ENCODE peak calls at places on chromosomes 5 and 9, in four cellular contexts. One of them, this sample, is unnamed.

GRCh38 chr9:112494153-112494552 is 7.5 kb downstream of the KIAA1958 start:
- DNase-seq in fibroblast of lung: no peak
- DNase-seq in SJSA1: no peak
- DNase-seq in left lung: no peak
- DNase-seq in this sample: no peak

GRCh38 chr9:79129865-79130480 is 441.8 kb upstream of the TLE4 start:
- DNase-seq in SJSA1: peak; percentile 57
- DNase-seq in fibroblast of lung: peak; percentile 46
- DNase-seq in left lung: no peak
- DNase-seq in this sample: no peak

GRCh38 chr5:134037160-134037559 is 32.4 kb upstream of the VDAC1 start:
- DNase-seq in fibroblast of lung: no peak
- DNase-seq in SJSA1: no peak
- DNase-seq in left lung: no peak
- DNase-seq in this sample: no peak

GRCh38 chr9:14466828-14467227 is 152.9 kb upstream of the NFIB start:
- DNase-seq in left lung: no peak
- DNase-seq in fibroblast of lung: no peak
- DNase-seq in SJSA1: no peak
- DNase-seq in this sample: no peak

GRCh38 chr5:1540166-1540565 is 16.4 kb upstream of the LPCAT1 start:
- DNase-seq in left lung: no peak
- DNase-seq in SJSA1: no peak
- DNase-seq in fibroblast of lung: no peak
- DNase-seq in this sample: no peak

GRCh38 chr5:137566118-137566541 is 67.0 kb upstream of the SPOCK1 start:
- DNase-seq in left lung: no peak
- DNase-seq in fibroblast of lung: peak; percentile 80
- DNase-seq in SJSA1: no peak
- DNase-seq in this sample: no peak

GRCh38 chr9:10855847-10856246 is 243.0 kb upstream of the PTPRD start:
- DNase-seq in SJSA1: no peak
- DNase-seq in left lung: no peak
- DNase-seq in fibroblast of lung: no peak
- DNase-seq in this sample: no peak

GRCh38 chr5:31554552-31554951 is 22.5 kb downstream of the C5orf22 start:
- DNase-seq in SJSA1: no peak
- DNase-seq in left lung: no peak
- DNase-seq in fibroblast of lung: peak; percentile 27
- DNase-seq in this sample: no peak

GRCh38 chr9:118522093-118523028 is 818.2 kb downstream of the TLR4 start:
- DNase-seq in left lung: peak; percentile 32
- DNase-seq in fibroblast of lung: peak; percentile 55
- DNase-seq in SJSA1: no peak
- DNase-seq in this sample: no peak

GRCh38 chr9:95383198-95383673 is 65.7 kb upstream of the FANCC start:
- DNase-seq in left lung: no peak
- DNase-seq in fibroblast of lung: peak; percentile 88
- DNase-seq in SJSA1: peak; percentile 95
- DNase-seq in this sample: no peak

GRCh38 chr5:92800360-92800759 is 780.7 kb downstream of the NR2F1-AS1 start:
- DNase-seq in left lung: no peak
- DNase-seq in SJSA1: no peak
- DNase-seq in fibroblast of lung: peak; percentile 53
- DNase-seq in this sample: no peak

GRCh38 chr5:150763023-150763793 is 4.4 kb upstream of the DCTN4 start:
- DNase-seq in SJSA1: no peak
- DNase-seq in left lung: no peak
- DNase-seq in fibroblast of lung: peak; percentile 86
- DNase-seq in this sample: no peak

GRCh38 chr9:40926404-40927259 is 201.8 kb downstream of the FOXD4L6 start:
- DNase-seq in fibroblast of lung: no peak
- DNase-seq in SJSA1: no peak
- DNase-seq in left lung: no peak
- DNase-seq in this sample: no peak
- H3K9me3 ChIP-seq in fibroblast of lung: no peaks in the 10 kb centered on the region
- H3K9me3 ChIP-seq in SJSA1: peaks cover 13% of the 10 kb centered on the region
- H3K9me3 ChIP-seq in left lung: no peaks in the 10 kb centered on the region
- H3K9me3 ChIP-seq in this sample: peaks cover 56% of the 10 kb centered on the region

DNA sequence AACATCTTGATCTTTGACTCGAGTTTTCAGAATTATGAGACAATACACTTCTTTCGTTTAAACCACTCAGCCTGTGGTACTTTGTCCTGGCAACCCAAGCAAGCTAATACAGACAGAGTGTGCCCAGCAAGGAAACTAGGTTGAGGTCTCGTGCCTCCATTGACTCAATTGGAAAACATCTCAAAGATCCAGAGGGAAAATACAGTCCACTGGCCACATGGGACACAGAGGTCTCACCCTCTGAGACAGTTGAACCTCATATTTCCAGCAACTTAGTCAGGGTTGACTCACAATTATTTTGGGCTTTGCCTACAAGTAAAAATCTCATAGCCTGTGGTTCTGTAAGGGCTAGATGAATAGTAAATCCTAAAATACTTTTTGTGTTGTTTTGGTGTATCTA is 631.5 kb downstream of the MTRR start:
- DNase-seq in SJSA1: no peak
- DNase-seq in fibroblast of lung: no peak
- DNase-seq in left lung: no peak
- DNase-seq in this sample: no peak
- H3K9me3 ChIP-seq in SJSA1: no peaks in the 10 kb centered on the region
- H3K9me3 ChIP-seq in fibroblast of lung: no peaks in the 10 kb centered on the region
- H3K9me3 ChIP-seq in left lung: no peaks in the 10 kb centered on the region
- H3K9me3 ChIP-seq in this sample: no peaks in the 10 kb centered on the region

GRCh38 chr5:17910318-17910717 is 276.1 kb downstream of the TAF11L14 start:
- DNase-seq in left lung: no peak
- DNase-seq in fibroblast of lung: peak; percentile 8
- DNase-seq in SJSA1: peak; percentile 6
- DNase-seq in this sample: no peak
- H3K9me3 ChIP-seq in left lung: no peaks in the 10 kb centered on the region
- H3K9me3 ChIP-seq in fibroblast of lung: no peaks in the 10 kb centered on the region
- H3K9me3 ChIP-seq in SJSA1: no peaks in the 10 kb centered on the region
- H3K9me3 ChIP-seq in this sample: no peaks in the 10 kb centered on the region

GRCh38 chr9:116671605-116672004 is 15.5 kb upstream of the TRIM32 start:
- DNase-seq in left lung: no peak
- DNase-seq in fibroblast of lung: no peak
- DNase-seq in SJSA1: no peak
- DNase-seq in this sample: no peak

GRCh38 chr9:116669296-116669695 is 17.8 kb upstream of the TRIM32 start:
- DNase-seq in fibroblast of lung: peak; percentile 25
- DNase-seq in left lung: no peak
- DNase-seq in SJSA1: peak; percentile 7
- DNase-seq in this sample: no peak

GRCh38 chr9:116673375-116673774 is 13.7 kb upstream of the TRIM32 start:
- DNase-seq in left lung: no peak
- DNase-seq in fibroblast of lung: peak; percentile 20
- DNase-seq in SJSA1: no peak
- DNase-seq in this sample: no peak

DNA sequence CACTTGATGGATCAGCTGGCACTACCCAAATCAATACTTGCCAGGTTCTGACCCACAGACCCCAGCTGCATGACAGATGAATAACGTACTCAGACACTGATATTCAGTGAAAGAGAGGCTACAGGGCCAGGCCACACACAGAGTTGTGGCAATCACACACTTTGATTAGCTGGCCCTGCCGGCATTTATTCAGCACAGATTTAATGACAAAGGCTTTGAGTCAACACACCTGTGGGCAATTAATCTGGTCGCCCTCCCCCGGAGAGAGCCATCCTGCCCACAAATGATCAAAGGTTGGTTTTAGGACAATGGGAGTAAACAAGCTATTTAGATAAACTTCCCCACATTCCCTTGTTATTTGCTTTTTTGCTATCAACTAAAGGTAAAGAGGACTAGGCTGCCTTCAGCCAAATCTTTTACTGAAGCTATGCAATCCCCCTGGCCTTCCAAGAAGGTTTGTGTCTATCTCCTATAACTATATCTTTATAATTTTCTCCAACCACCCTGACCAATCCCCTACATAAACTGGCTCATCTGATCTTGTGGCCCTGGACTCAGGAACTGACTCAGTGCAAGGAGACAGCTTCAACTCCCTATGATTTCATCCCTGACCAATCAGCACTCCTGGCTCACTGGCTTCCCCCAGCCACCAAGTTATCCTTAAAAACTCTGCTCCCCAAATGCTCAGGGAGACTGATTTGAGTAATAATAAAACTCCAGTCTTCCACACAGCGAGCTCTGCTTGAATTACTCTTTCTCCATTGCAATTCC is 12.7 kb upstream of the TRIM32 start:
- DNase-seq in left lung: no peak
- DNase-seq in SJSA1: no peak
- DNase-seq in fibroblast of lung: no peak
- DNase-seq in this sample: no peak
- H3K9me3 ChIP-seq in left lung: no peaks in the 10 kb centered on the region
- H3K9me3 ChIP-seq in SJSA1: no peaks in the 10 kb centered on the region
- H3K9me3 ChIP-seq in fibroblast of lung: no peaks in the 10 kb centered on the region
- H3K9me3 ChIP-seq in this sample: peaks cover 2% of the 10 kb centered on the region

DNA sequence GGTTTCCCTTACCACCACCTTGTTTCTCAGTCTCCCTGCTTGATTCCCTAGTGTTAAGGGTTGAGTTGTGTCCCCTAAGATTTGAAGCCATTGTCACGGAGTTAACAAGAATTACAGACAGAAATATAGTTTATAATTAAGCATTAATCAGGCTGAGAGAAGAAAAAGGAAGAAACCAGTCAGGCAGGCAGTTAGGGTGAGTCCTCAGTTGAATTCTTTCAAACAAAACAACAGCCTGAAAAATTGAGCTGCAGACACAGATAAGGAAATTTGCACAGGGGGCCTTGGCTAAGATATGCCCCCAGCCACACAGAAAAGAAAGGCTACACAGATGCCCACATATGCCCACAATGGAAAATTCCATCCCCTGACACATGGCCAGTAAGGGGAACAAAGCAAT is 111.7 kb upstream of the RAI14 start:
- DNase-seq in left lung: no peak
- DNase-seq in SJSA1: no peak
- DNase-seq in fibroblast of lung: no peak
- DNase-seq in this sample: no peak
- H3K9me3 ChIP-seq in left lung: no peaks in the 10 kb centered on the region
- H3K9me3 ChIP-seq in SJSA1: no peaks in the 10 kb centered on the region
- H3K9me3 ChIP-seq in fibroblast of lung: no peaks in the 10 kb centered on the region
- H3K9me3 ChIP-seq in this sample: no peaks in the 10 kb centered on the region

DNA sequence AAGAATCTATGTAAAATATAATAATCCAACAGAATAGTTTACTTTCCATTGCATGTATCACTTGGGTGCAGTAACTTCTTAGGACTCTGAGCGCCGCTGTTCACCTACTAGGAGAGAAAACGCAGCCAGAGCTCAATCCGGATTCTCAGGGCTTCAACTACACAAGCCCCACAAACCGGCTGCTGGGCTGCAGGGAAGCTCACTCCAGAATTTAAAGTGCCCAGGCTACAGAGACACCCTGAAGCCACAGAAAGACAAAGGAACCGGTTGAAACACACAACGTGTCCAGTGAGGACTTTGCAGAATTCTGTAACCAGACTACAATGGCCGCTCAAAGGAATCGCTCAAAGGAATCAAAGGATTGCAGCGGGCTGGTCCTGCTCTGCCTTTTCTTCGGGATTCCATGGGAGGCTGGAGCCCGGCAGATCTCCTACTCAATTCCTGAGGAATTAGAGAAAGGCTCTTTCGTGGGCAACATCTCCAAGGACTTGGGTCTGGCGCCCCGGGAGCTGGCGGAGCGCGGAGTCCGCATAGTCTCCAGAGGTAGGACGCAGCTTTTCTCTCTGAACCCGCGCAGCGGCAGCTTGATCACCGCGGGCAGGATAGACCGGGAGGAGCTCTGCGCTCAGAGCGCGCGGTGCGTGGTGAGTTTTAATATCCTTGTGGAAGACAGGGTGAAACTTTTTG is at the start of gene PCDHGA10:
- DNase-seq in SJSA1: peak; percentile 37
- DNase-seq in fibroblast of lung: peak; percentile 65
- DNase-seq in left lung: no peak
- DNase-seq in this sample: peak; percentile 28
- H3K9me3 ChIP-seq in SJSA1: peaks cover 14% of the 10 kb centered on the region
- H3K9me3 ChIP-seq in fibroblast of lung: peaks cover 6% of the 10 kb centered on the region
- H3K9me3 ChIP-seq in left lung: no peaks in the 10 kb centered on the region
- H3K9me3 ChIP-seq in this sample: peaks cover 5% of the 10 kb centered on the region

GRCh38 chr9:135265931-135266330 is 178.5 kb downstream of the OLFM1 start:
- DNase-seq in left lung: no peak
- DNase-seq in SJSA1: no peak
- DNase-seq in fibroblast of lung: no peak
- DNase-seq in this sample: no peak
- H3K9me3 ChIP-seq in left lung: no peaks in the 10 kb centered on the region
- H3K9me3 ChIP-seq in SJSA1: no peaks in the 10 kb centered on the region
- H3K9me3 ChIP-seq in fibroblast of lung: peaks cover 2% of the 10 kb centered on the region
- H3K9me3 ChIP-seq in this sample: no peaks in the 10 kb centered on the region

GRCh38 chr9:40914772-40915659 is 213.5 kb downstream of the FOXD4L6 start:
- DNase-seq in left lung: no peak
- DNase-seq in fibroblast of lung: no peak
- DNase-seq in SJSA1: no peak
- DNase-seq in this sample: no peak
- H3K9me3 ChIP-seq in left lung: peaks cover 4% of the 10 kb centered on the region
- H3K9me3 ChIP-seq in fibroblast of lung: no peaks in the 10 kb centered on the region
- H3K9me3 ChIP-seq in SJSA1: peaks cover 18% of the 10 kb centered on the region
- H3K9me3 ChIP-seq in this sample: peaks cover 54% of the 10 kb centered on the region

This sample was measured in T-helper 17 cell.